ENCODE peak calls at places on chromosomes 4 and X, in ten cellular contexts. One of them, this sample, is unnamed.

GRCh38 chr4:156971168-156971601 is 414 bp downstream of the PDGFC start:
- DNase-seq in SK-N-SH: peak
- DNase-seq in ovary: peak
- DNase-seq in A549: no peak
- DNase-seq in suprapubic skin: no peak
- DNase-seq in sigmoid colon: peak
- DNase-seq in transverse colon: peak
- DNase-seq in tibial nerve: peak
- DNase-seq in HepG2: no peak
- DNase-seq in K562: no peak
- DNase-seq in this sample: peak

GRCh38 chr4:182207806-182208483 is 35.3 kb upstream of the TENM3 start:
- DNase-seq in SK-N-SH: no peak
- DNase-seq in ovary: no peak
- DNase-seq in A549: peak
- DNase-seq in suprapubic skin: no peak
- DNase-seq in sigmoid colon: no peak
- DNase-seq in transverse colon: no peak
- DNase-seq in tibial nerve: no peak
- DNase-seq in HepG2: no peak
- DNase-seq in K562: no peak
- DNase-seq in this sample: no peak

GRCh38 chr4:157885785-157886184 is 287.0 kb downstream of the GASK1B start:
- DNase-seq in SK-N-SH: no peak
- DNase-seq in ovary: no peak
- DNase-seq in A549: no peak
- DNase-seq in suprapubic skin: no peak
- DNase-seq in sigmoid colon: no peak
- DNase-seq in transverse colon: no peak
- DNase-seq in tibial nerve: no peak
- DNase-seq in HepG2: no peak
- DNase-seq in K562: no peak
- DNase-seq in this sample: no peak

GRCh38 chr4:124183926-124184325 is 528.6 kb downstream of the ANKRD50 start:
- DNase-seq in SK-N-SH: no peak
- DNase-seq in ovary: no peak
- DNase-seq in A549: no peak
- DNase-seq in suprapubic skin: no peak
- DNase-seq in sigmoid colon: no peak
- DNase-seq in transverse colon: no peak
- DNase-seq in tibial nerve: no peak
- DNase-seq in HepG2: no peak
- DNase-seq in K562: no peak
- DNase-seq in this sample: no peak

GRCh38 chr4:89724716-89725115 is 112.2 kb downstream of the SNCA start:
- DNase-seq in SK-N-SH: no peak
- DNase-seq in ovary: no peak
- DNase-seq in A549: no peak
- DNase-seq in suprapubic skin: no peak
- DNase-seq in sigmoid colon: no peak
- DNase-seq in transverse colon: no peak
- DNase-seq in tibial nerve: no peak
- DNase-seq in HepG2: no peak
- DNase-seq in K562: no peak
- DNase-seq in this sample: no peak

GRCh38 chrX:140764401-140764919 is 54.9 kb downstream of the LINC00632 start:
- DNase-seq in SK-N-SH: peak
- DNase-seq in ovary: no peak
- DNase-seq in A549: no peak
- DNase-seq in suprapubic skin: peak
- DNase-seq in sigmoid colon: peak
- DNase-seq in transverse colon: no peak
- DNase-seq in tibial nerve: no peak
- DNase-seq in HepG2: no peak
- DNase-seq in K562: no peak
- DNase-seq in this sample: no peak

GRCh38 chr4:55258152-55258863 is 87.7 kb upstream of the SRD5A3 start:
- DNase-seq in SK-N-SH: no peak
- DNase-seq in ovary: no peak
- DNase-seq in A549: no peak
- DNase-seq in suprapubic skin: no peak
- DNase-seq in sigmoid colon: no peak
- DNase-seq in transverse colon: no peak
- DNase-seq in tibial nerve: no peak
- DNase-seq in HepG2: no peak
- DNase-seq in K562: no peak
- DNase-seq in this sample: no peak

GRCh38 chrX:635428-636192 is 5.0 kb downstream of the SHOX start:
- DNase-seq in SK-N-SH: no peak
- DNase-seq in ovary: no peak
- DNase-seq in A549: no peak
- DNase-seq in suprapubic skin: no peak
- DNase-seq in sigmoid colon: no peak
- DNase-seq in transverse colon: no peak
- DNase-seq in tibial nerve: no peak
- DNase-seq in HepG2: no peak
- DNase-seq in K562: no peak
- DNase-seq in this sample: no peak

GRCh38 chr4:110641218-110641617 is 18.3 kb upstream of the PITX2 start:
- DNase-seq in SK-N-SH: no peak
- DNase-seq in ovary: no peak
- DNase-seq in A549: no peak
- DNase-seq in suprapubic skin: no peak
- DNase-seq in sigmoid colon: no peak
- DNase-seq in transverse colon: no peak
- DNase-seq in tibial nerve: no peak
- DNase-seq in HepG2: no peak
- DNase-seq in K562: no peak
- DNase-seq in this sample: no peak

GRCh38 chrX:56219702-56220101 is 12.5 kb upstream of the KLF8 start:
- DNase-seq in SK-N-SH: no peak
- DNase-seq in ovary: no peak
- DNase-seq in A549: no peak
- DNase-seq in suprapubic skin: no peak
- DNase-seq in sigmoid colon: no peak
- DNase-seq in transverse colon: no peak
- DNase-seq in tibial nerve: no peak
- DNase-seq in HepG2: peak
- DNase-seq in K562: no peak
- DNase-seq in this sample: no peak

GRCh38 chr4:142203505-142203904 is 567.1 kb downstream of the IL15 start:
- DNase-seq in SK-N-SH: no peak
- DNase-seq in ovary: no peak
- DNase-seq in A549: no peak
- DNase-seq in suprapubic skin: no peak
- DNase-seq in sigmoid colon: no peak
- DNase-seq in transverse colon: no peak
- DNase-seq in tibial nerve: no peak
- DNase-seq in HepG2: no peak
- DNase-seq in K562: no peak
- DNase-seq in this sample: no peak

GRCh38 chr4:142202404-142203332 is 566.3 kb downstream of the IL15 start:
- DNase-seq in SK-N-SH: no peak
- DNase-seq in ovary: no peak
- DNase-seq in A549: no peak
- DNase-seq in suprapubic skin: no peak
- DNase-seq in sigmoid colon: no peak
- DNase-seq in transverse colon: no peak
- DNase-seq in tibial nerve: no peak
- DNase-seq in HepG2: no peak
- DNase-seq in K562: no peak
- DNase-seq in this sample: no peak

GRCh38 chr4:142201041-142201440 is 564.7 kb downstream of the IL15 start:
- DNase-seq in SK-N-SH: no peak
- DNase-seq in ovary: no peak
- DNase-seq in A549: no peak
- DNase-seq in suprapubic skin: no peak
- DNase-seq in sigmoid colon: no peak
- DNase-seq in transverse colon: no peak
- DNase-seq in tibial nerve: no peak
- DNase-seq in HepG2: no peak
- DNase-seq in K562: no peak
- DNase-seq in this sample: no peak
- TF ChIP-seq EP300 in SK-N-SH: no peak
- TF ChIP-seq EP300 in ovary: no peak
- TF ChIP-seq EP300 in A549: no peak
- TF ChIP-seq EP300 in suprapubic skin: no peak
- TF ChIP-seq EP300 in sigmoid colon: no peak
- TF ChIP-seq EP300 in transverse colon: no peak
- TF ChIP-seq EP300 in tibial nerve: no peak
- TF ChIP-seq EP300 in HepG2: no peak
- TF ChIP-seq EP300 in K562: no peak
- TF ChIP-seq EP300 in this sample: no peak

DNA sequence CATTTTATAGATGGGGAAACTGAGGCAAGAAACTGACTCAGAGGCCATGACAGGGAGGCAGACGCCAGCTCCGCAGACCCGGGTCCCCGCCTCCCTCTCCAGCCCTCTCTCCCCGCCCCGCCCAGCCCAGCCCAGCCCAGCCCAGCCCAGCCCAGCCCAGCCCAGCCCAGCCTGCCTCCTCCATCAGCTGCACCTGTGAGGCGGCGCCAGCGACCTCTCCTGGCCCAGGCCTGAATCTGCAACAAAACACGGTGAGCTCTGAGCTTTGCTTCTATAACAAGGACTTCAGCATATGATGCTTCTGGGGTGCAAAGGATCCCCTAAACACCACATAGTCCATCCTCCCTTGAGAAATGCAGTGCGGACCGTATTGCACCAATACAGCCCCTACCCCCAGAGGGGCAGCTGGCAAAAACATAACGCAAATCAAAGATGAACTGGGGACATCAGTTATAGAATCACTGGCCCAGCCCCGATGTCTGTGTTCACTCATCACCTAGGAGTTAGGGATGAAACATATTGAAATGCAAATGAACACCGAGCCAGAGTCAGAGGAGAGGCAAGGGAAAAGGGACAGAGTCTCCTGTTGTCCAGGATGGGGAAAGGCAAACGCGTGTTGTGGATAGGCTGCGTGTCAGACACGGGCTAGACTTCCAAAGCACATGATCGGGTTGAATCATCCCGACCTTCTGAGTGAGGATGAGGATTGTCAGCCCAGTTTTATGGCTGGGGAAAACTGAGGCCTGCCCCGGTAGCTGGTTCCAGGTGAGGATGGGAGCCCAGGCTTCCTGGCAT is 216.1 kb upstream of the PSAPL1 start:
- DNase-seq in SK-N-SH: no peak
- DNase-seq in ovary: no peak
- DNase-seq in A549: no peak
- DNase-seq in suprapubic skin: no peak
- DNase-seq in sigmoid colon: peak
- DNase-seq in transverse colon: no peak
- DNase-seq in tibial nerve: peak
- DNase-seq in HepG2: no peak
- DNase-seq in K562: peak
- DNase-seq in this sample: no peak
- TF ChIP-seq EP300 in SK-N-SH: no peak
- TF ChIP-seq EP300 in ovary: no peak
- TF ChIP-seq EP300 in A549: no peak
- TF ChIP-seq EP300 in suprapubic skin: no peak
- TF ChIP-seq EP300 in sigmoid colon: no peak
- TF ChIP-seq EP300 in transverse colon: no peak
- TF ChIP-seq EP300 in tibial nerve: no peak
- TF ChIP-seq EP300 in HepG2: no peak
- TF ChIP-seq EP300 in K562: no peak
- TF ChIP-seq EP300 in this sample: no peak

GRCh38 chr4:189771696-189772361 is 168.8 kb upstream of the FRG1 start:
- DNase-seq in SK-N-SH: no peak
- DNase-seq in ovary: no peak
- DNase-seq in A549: no peak
- DNase-seq in suprapubic skin: no peak
- DNase-seq in sigmoid colon: no peak
- DNase-seq in transverse colon: no peak
- DNase-seq in tibial nerve: no peak
- DNase-seq in HepG2: no peak
- DNase-seq in K562: no peak
- DNase-seq in this sample: no peak

GRCh38 chr4:189769131-189769530 is 171.5 kb upstream of the FRG1 start:
- DNase-seq in SK-N-SH: no peak
- DNase-seq in ovary: no peak
- DNase-seq in A549: no peak
- DNase-seq in suprapubic skin: no peak
- DNase-seq in sigmoid colon: no peak
- DNase-seq in transverse colon: no peak
- DNase-seq in tibial nerve: no peak
- DNase-seq in HepG2: no peak
- DNase-seq in K562: no peak
- DNase-seq in this sample: no peak

DNA sequence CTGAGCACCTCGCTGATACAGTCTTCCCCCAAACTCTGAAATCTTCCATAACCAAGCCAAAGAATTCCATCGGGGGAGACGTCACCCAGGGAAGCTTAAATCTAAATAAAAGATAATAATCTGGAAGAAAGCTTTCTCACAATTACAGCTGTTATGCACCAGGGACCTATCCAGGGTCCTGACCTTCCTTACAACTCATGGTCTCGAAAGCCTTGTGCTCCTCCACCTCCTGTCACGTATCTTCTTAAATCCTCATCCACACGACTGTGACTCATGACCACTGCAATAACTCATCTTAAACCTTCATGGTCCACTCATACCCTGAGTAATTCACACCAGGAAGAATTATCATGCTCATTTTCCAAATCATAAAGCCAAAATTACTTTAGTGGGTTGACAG is 166.8 kb upstream of the FRG1 start:
- DNase-seq in SK-N-SH: no peak
- DNase-seq in ovary: no peak
- DNase-seq in A549: no peak
- DNase-seq in suprapubic skin: no peak
- DNase-seq in sigmoid colon: no peak
- DNase-seq in transverse colon: no peak
- DNase-seq in tibial nerve: no peak
- DNase-seq in HepG2: no peak
- DNase-seq in K562: no peak
- DNase-seq in this sample: no peak
- TF ChIP-seq EP300 in SK-N-SH: no peak
- TF ChIP-seq EP300 in ovary: no peak
- TF ChIP-seq EP300 in A549: no peak
- TF ChIP-seq EP300 in suprapubic skin: no peak
- TF ChIP-seq EP300 in sigmoid colon: no peak
- TF ChIP-seq EP300 in transverse colon: no peak
- TF ChIP-seq EP300 in tibial nerve: no peak
- TF ChIP-seq EP300 in HepG2: no peak
- TF ChIP-seq EP300 in K562: no peak
- TF ChIP-seq EP300 in this sample: no peak

GRCh38 chr4:159283697-159284492 is 181.0 kb downstream of the RAPGEF2 start:
- DNase-seq in SK-N-SH: no peak
- DNase-seq in ovary: no peak
- DNase-seq in A549: no peak
- DNase-seq in suprapubic skin: no peak
- DNase-seq in sigmoid colon: no peak
- DNase-seq in transverse colon: no peak
- DNase-seq in tibial nerve: no peak
- DNase-seq in HepG2: no peak
- DNase-seq in K562: no peak
- DNase-seq in this sample: no peak
- TF ChIP-seq EP300 in SK-N-SH: no peak
- TF ChIP-seq EP300 in ovary: no peak
- TF ChIP-seq EP300 in A549: no peak
- TF ChIP-seq EP300 in suprapubic skin: no peak
- TF ChIP-seq EP300 in sigmoid colon: no peak
- TF ChIP-seq EP300 in transverse colon: no peak
- TF ChIP-seq EP300 in tibial nerve: no peak
- TF ChIP-seq EP300 in HepG2: no peak
- TF ChIP-seq EP300 in K562: no peak
- TF ChIP-seq EP300 in this sample: no peak

GRCh38 chr4:164571593-164572385 is 182.1 kb upstream of the SMIM31 start:
- DNase-seq in SK-N-SH: no peak
- DNase-seq in ovary: no peak
- DNase-seq in A549: no peak
- DNase-seq in suprapubic skin: no peak
- DNase-seq in sigmoid colon: no peak
- DNase-seq in transverse colon: no peak
- DNase-seq in tibial nerve: no peak
- DNase-seq in HepG2: no peak
- DNase-seq in K562: no peak
- DNase-seq in this sample: no peak
- TF ChIP-seq EP300 in SK-N-SH: no peak
- TF ChIP-seq EP300 in ovary: no peak
- TF ChIP-seq EP300 in A549: no peak
- TF ChIP-seq EP300 in suprapubic skin: no peak
- TF ChIP-seq EP300 in sigmoid colon: no peak
- TF ChIP-seq EP300 in transverse colon: no peak
- TF ChIP-seq EP300 in tibial nerve: no peak
- TF ChIP-seq EP300 in HepG2: no peak
- TF ChIP-seq EP300 in K562: no peak
- TF ChIP-seq EP300 in this sample: no peak